ENCODE peak calls at places on chromosomes 11 and 22, in four cellular contexts. One of them, this sample, is unnamed.

GRCh38 chr11:107275632-107276031 is 182.0 kb downstream of the CWF19L2 start:
- DNase-seq in germinal center: no peak
- DNase-seq in stimulated activated naive B cell treated with anti-CD40 and anti-IgM and Interleukin-4, amounts not matched to agents 10 μg/mL and 1 μg/mL and 100 μg/mL, for 72 hours: no peak
- DNase-seq in HTR-8/SVneo: no peak
- DNase-seq in this sample: no peak

GRCh38 chr11:74278721-74279148 is 32.7 kb downstream of the P4HA3 start:
- DNase-seq in HTR-8/SVneo: peak
- DNase-seq in stimulated activated naive B cell treated with anti-CD40 and anti-IgM and Interleukin-4, amounts not matched to agents 10 μg/mL and 1 μg/mL and 100 μg/mL, for 72 hours: no peak
- DNase-seq in germinal center: no peak
- DNase-seq in this sample: peak

GRCh38 chr11:78080818-78081495 is 1.3 kb upstream of the NDUFC2 start:
- DNase-seq in stimulated activated naive B cell treated with anti-CD40 and anti-IgM and Interleukin-4, amounts not matched to agents 10 μg/mL and 1 μg/mL and 100 μg/mL, for 72 hours: no peak
- DNase-seq in germinal center: no peak
- DNase-seq in HTR-8/SVneo: no peak
- DNase-seq in this sample: no peak

GRCh38 chr11:62850911-62851806 is 11.8 kb upstream of the WDR74 start:
- DNase-seq in stimulated activated naive B cell treated with anti-CD40 and anti-IgM and Interleukin-4, amounts not matched to agents 10 μg/mL and 1 μg/mL and 100 μg/mL, for 72 hours: no peak
- DNase-seq in HTR-8/SVneo: no peak
- DNase-seq in germinal center: no peak
- DNase-seq in this sample: no peak

GRCh38 chr11:34640050-34640971 is 19.4 kb downstream of the EHF start:
- DNase-seq in germinal center: no peak
- DNase-seq in stimulated activated naive B cell treated with anti-CD40 and anti-IgM and Interleukin-4, amounts not matched to agents 10 μg/mL and 1 μg/mL and 100 μg/mL, for 72 hours: no peak
- DNase-seq in HTR-8/SVneo: no peak
- DNase-seq in this sample: no peak

GRCh38 chr11:15929371-15929801 is 427.0 kb downstream of the SOX6 start:
- DNase-seq in HTR-8/SVneo: no peak
- DNase-seq in stimulated activated naive B cell treated with anti-CD40 and anti-IgM and Interleukin-4, amounts not matched to agents 10 μg/mL and 1 μg/mL and 100 μg/mL, for 72 hours: no peak
- DNase-seq in germinal center: no peak
- DNase-seq in this sample: no peak

GRCh38 chr22:39712938-39713525 is 142.5 kb downstream of the CACNA1I start:
- DNase-seq in germinal center: no peak
- DNase-seq in stimulated activated naive B cell treated with anti-CD40 and anti-IgM and Interleukin-4, amounts not matched to agents 10 μg/mL and 1 μg/mL and 100 μg/mL, for 72 hours: no peak
- DNase-seq in HTR-8/SVneo: no peak
- DNase-seq in this sample: no peak

GRCh38 chr11:67640021-67640757 is 626 bp upstream of the TBX10 start:
- DNase-seq in germinal center: peak
- DNase-seq in stimulated activated naive B cell treated with anti-CD40 and anti-IgM and Interleukin-4, amounts not matched to agents 10 μg/mL and 1 μg/mL and 100 μg/mL, for 72 hours: no peak
- DNase-seq in HTR-8/SVneo: peak
- DNase-seq in this sample: no peak

GRCh38 chr11:110290591-110291334 is 5.7 kb downstream of the RDX start:
- DNase-seq in HTR-8/SVneo: no peak
- DNase-seq in germinal center: no peak
- DNase-seq in stimulated activated naive B cell treated with anti-CD40 and anti-IgM and Interleukin-4, amounts not matched to agents 10 μg/mL and 1 μg/mL and 100 μg/mL, for 72 hours: no peak
- DNase-seq in this sample: no peak

GRCh38 chr11:83521647-83522596 is 235.8 kb upstream of the CCDC90B start:
- DNase-seq in HTR-8/SVneo: no peak
- DNase-seq in germinal center: no peak
- DNase-seq in stimulated activated naive B cell treated with anti-CD40 and anti-IgM and Interleukin-4, amounts not matched to agents 10 μg/mL and 1 μg/mL and 100 μg/mL, for 72 hours: no peak
- DNase-seq in this sample: no peak

GRCh38 chr22:20228055-20228938 is 39.8 kb downstream of the RTN4R start:
- DNase-seq in stimulated activated naive B cell treated with anti-CD40 and anti-IgM and Interleukin-4, amounts not matched to agents 10 μg/mL and 1 μg/mL and 100 μg/mL, for 72 hours: no peak
- DNase-seq in HTR-8/SVneo: no peak
- DNase-seq in germinal center: no peak
- DNase-seq in this sample: no peak

GRCh38 chr11:57545883-57546282 is 8.5 kb downstream of the SMTNL1 start:
- DNase-seq in stimulated activated naive B cell treated with anti-CD40 and anti-IgM and Interleukin-4, amounts not matched to agents 10 μg/mL and 1 μg/mL and 100 μg/mL, for 72 hours: no peak
- DNase-seq in HTR-8/SVneo: no peak
- DNase-seq in germinal center: no peak
- DNase-seq in this sample: no peak

GRCh38 chr11:72483412-72484186 is 49.3 kb upstream of the CLPB start:
- DNase-seq in HTR-8/SVneo: peak
- DNase-seq in stimulated activated naive B cell treated with anti-CD40 and anti-IgM and Interleukin-4, amounts not matched to agents 10 μg/mL and 1 μg/mL and 100 μg/mL, for 72 hours: no peak
- DNase-seq in germinal center: no peak
- DNase-seq in this sample: no peak

GRCh38 chr11:83628622-83629347 is 342.6 kb upstream of the CCDC90B start:
- DNase-seq in stimulated activated naive B cell treated with anti-CD40 and anti-IgM and Interleukin-4, amounts not matched to agents 10 μg/mL and 1 μg/mL and 100 μg/mL, for 72 hours: no peak
- DNase-seq in HTR-8/SVneo: no peak
- DNase-seq in germinal center: no peak
- DNase-seq in this sample: no peak

GRCh38 chr11:38818720-38819119 is 2220.7 kb upstream of the RAG2 start:
- DNase-seq in stimulated activated naive B cell treated with anti-CD40 and anti-IgM and Interleukin-4, amounts not matched to agents 10 μg/mL and 1 μg/mL and 100 μg/mL, for 72 hours: no peak
- DNase-seq in germinal center: no peak
- DNase-seq in HTR-8/SVneo: no peak
- DNase-seq in this sample: peak

GRCh38 chr22:27990451-27990840 is 71.4 kb upstream of the PITPNB start:
- DNase-seq in germinal center: no peak
- DNase-seq in stimulated activated naive B cell treated with anti-CD40 and anti-IgM and Interleukin-4, amounts not matched to agents 10 μg/mL and 1 μg/mL and 100 μg/mL, for 72 hours: no peak
- DNase-seq in HTR-8/SVneo: no peak
- DNase-seq in this sample: no peak

GRCh38 chr11:37942081-37942480 is 1344.0 kb upstream of the RAG2 start:
- DNase-seq in HTR-8/SVneo: no peak
- DNase-seq in germinal center: no peak
- DNase-seq in stimulated activated naive B cell treated with anti-CD40 and anti-IgM and Interleukin-4, amounts not matched to agents 10 μg/mL and 1 μg/mL and 100 μg/mL, for 72 hours: no peak
- DNase-seq in this sample: no peak

GRCh38 chr22:50443801-50444625 is 30.8 kb downstream of the SBF1 start:
- DNase-seq in HTR-8/SVneo: no peak
- DNase-seq in stimulated activated naive B cell treated with anti-CD40 and anti-IgM and Interleukin-4, amounts not matched to agents 10 μg/mL and 1 μg/mL and 100 μg/mL, for 72 hours: no peak
- DNase-seq in germinal center: no peak
- DNase-seq in this sample: no peak

GRCh38 chr11:6889835-6890234 is 2.5 kb downstream of the OR2D2 start:
- DNase-seq in stimulated activated naive B cell treated with anti-CD40 and anti-IgM and Interleukin-4, amounts not matched to agents 10 μg/mL and 1 μg/mL and 100 μg/mL, for 72 hours: no peak
- DNase-seq in germinal center: no peak
- DNase-seq in HTR-8/SVneo: no peak
- DNase-seq in this sample: no peak

GRCh38 chr11:17570034-17570433 is 23.0 kb downstream of the OTOG start:
- DNase-seq in germinal center: no peak
- DNase-seq in stimulated activated naive B cell treated with anti-CD40 and anti-IgM and Interleukin-4, amounts not matched to agents 10 μg/mL and 1 μg/mL and 100 μg/mL, for 72 hours: no peak
- DNase-seq in HTR-8/SVneo: no peak
- DNase-seq in this sample: no peak

GRCh38 chr11:128757886-128758612 is 64.2 kb downstream of the FLI1 start:
- DNase-seq in stimulated activated naive B cell treated with anti-CD40 and anti-IgM and Interleukin-4, amounts not matched to agents 10 μg/mL and 1 μg/mL and 100 μg/mL, for 72 hours: peak
- DNase-seq in germinal center: peak
- DNase-seq in HTR-8/SVneo: no peak
- DNase-seq in this sample: no peak

GRCh38 chr11:67731583-67731982 is 57.2 kb upstream of the ALDH3B2 start:
- DNase-seq in HTR-8/SVneo: no peak
- DNase-seq in stimulated activated naive B cell treated with anti-CD40 and anti-IgM and Interleukin-4, amounts not matched to agents 10 μg/mL and 1 μg/mL and 100 μg/mL, for 72 hours: no peak
- DNase-seq in germinal center: no peak
- DNase-seq in this sample: no peak

GRCh38 chr11:72771507-72771906 is 19.3 kb upstream of the ARAP1 start:
- DNase-seq in germinal center: no peak
- DNase-seq in HTR-8/SVneo: no peak
- DNase-seq in stimulated activated naive B cell treated with anti-CD40 and anti-IgM and Interleukin-4, amounts not matched to agents 10 μg/mL and 1 μg/mL and 100 μg/mL, for 72 hours: no peak
- DNase-seq in this sample: no peak

GRCh38 chr11:34860034-34860433 is 56.1 kb downstream of the APIP start:
- DNase-seq in HTR-8/SVneo: no peak
- DNase-seq in stimulated activated naive B cell treated with anti-CD40 and anti-IgM and Interleukin-4, amounts not matched to agents 10 μg/mL and 1 μg/mL and 100 μg/mL, for 72 hours: no peak
- DNase-seq in germinal center: no peak
- DNase-seq in this sample: no peak

GRCh38 chr11:68912254-68912653 is 8.6 kb downstream of the IGHMBP2 start:
- DNase-seq in stimulated activated naive B cell treated with anti-CD40 and anti-IgM and Interleukin-4, amounts not matched to agents 10 μg/mL and 1 μg/mL and 100 μg/mL, for 72 hours: no peak
- DNase-seq in HTR-8/SVneo: no peak
- DNase-seq in germinal center: no peak
- DNase-seq in this sample: no peak

GRCh38 chr11:85316967-85317366 is 310.2 kb downstream of the DLG2 start:
- DNase-seq in HTR-8/SVneo: no peak
- DNase-seq in stimulated activated naive B cell treated with anti-CD40 and anti-IgM and Interleukin-4, amounts not matched to agents 10 μg/mL and 1 μg/mL and 100 μg/mL, for 72 hours: peak
- DNase-seq in germinal center: peak
- DNase-seq in this sample: no peak

GRCh38 chr11:117915219-117915618 is 14.0 kb downstream of the TMPRSS13 start:
- DNase-seq in stimulated activated naive B cell treated with anti-CD40 and anti-IgM and Interleukin-4, amounts not matched to agents 10 μg/mL and 1 μg/mL and 100 μg/mL, for 72 hours: no peak
- DNase-seq in germinal center: no peak
- DNase-seq in HTR-8/SVneo: no peak
- DNase-seq in this sample: no peak

GRCh38 chr11:65047581-65048422 is 6.8 kb downstream of the SAC3D1 start:
- DNase-seq in HTR-8/SVneo: no peak
- DNase-seq in germinal center: peak
- DNase-seq in stimulated activated naive B cell treated with anti-CD40 and anti-IgM and Interleukin-4, amounts not matched to agents 10 μg/mL and 1 μg/mL and 100 μg/mL, for 72 hours: no peak
- DNase-seq in this sample: no peak

GRCh38 chr22:44538518-44539315 is 40.7 kb upstream of the RTL6 start:
- DNase-seq in HTR-8/SVneo: no peak
- DNase-seq in germinal center: no peak
- DNase-seq in stimulated activated naive B cell treated with anti-CD40 and anti-IgM and Interleukin-4, amounts not matched to agents 10 μg/mL and 1 μg/mL and 100 μg/mL, for 72 hours: no peak
- DNase-seq in this sample: no peak

GRCh38 chr11:62689421-62690183 is at the start of gene LRRN4CL:
- DNase-seq in stimulated activated naive B cell treated with anti-CD40 and anti-IgM and Interleukin-4, amounts not matched to agents 10 μg/mL and 1 μg/mL and 100 μg/mL, for 72 hours: no peak
- DNase-seq in HTR-8/SVneo: no peak
- DNase-seq in germinal center: no peak
- DNase-seq in this sample: peak

GRCh38 chr11:128575174-128575955 is 12.0 kb downstream of the ETS1 start:
- DNase-seq in HTR-8/SVneo: no peak
- DNase-seq in stimulated activated naive B cell treated with anti-CD40 and anti-IgM and Interleukin-4, amounts not matched to agents 10 μg/mL and 1 μg/mL and 100 μg/mL, for 72 hours: no peak
- DNase-seq in germinal center: no peak
- DNase-seq in this sample: no peak

GRCh38 chr22:48586799-48587185 is 1240.9 kb downstream of the BRD1 start:
- DNase-seq in stimulated activated naive B cell treated with anti-CD40 and anti-IgM and Interleukin-4, amounts not matched to agents 10 μg/mL and 1 μg/mL and 100 μg/mL, for 72 hours: no peak
- DNase-seq in germinal center: no peak
- DNase-seq in HTR-8/SVneo: no peak
- DNase-seq in this sample: no peak

GRCh38 chr11:26276798-26277424 is 55.0 kb upstream of the ANO3 start:
- DNase-seq in stimulated activated naive B cell treated with anti-CD40 and anti-IgM and Interleukin-4, amounts not matched to agents 10 μg/mL and 1 μg/mL and 100 μg/mL, for 72 hours: peak
- DNase-seq in HTR-8/SVneo: peak
- DNase-seq in germinal center: peak
- DNase-seq in this sample: no peak

GRCh38 chr11:109547356-109548027 is 125.5 kb downstream of the C11orf87 start:
- DNase-seq in HTR-8/SVneo: peak
- DNase-seq in germinal center: no peak
- DNase-seq in stimulated activated naive B cell treated with anti-CD40 and anti-IgM and Interleukin-4, amounts not matched to agents 10 μg/mL and 1 μg/mL and 100 μg/mL, for 72 hours: no peak
- DNase-seq in this sample: peak

GRCh38 chr11:72951193-72951592 is 137.0 kb downstream of the ATG16L2 start:
- DNase-seq in HTR-8/SVneo: no peak
- DNase-seq in germinal center: no peak
- DNase-seq in stimulated activated naive B cell treated with anti-CD40 and anti-IgM and Interleukin-4, amounts not matched to agents 10 μg/mL and 1 μg/mL and 100 μg/mL, for 72 hours: no peak
- DNase-seq in this sample: no peak

GRCh38 chr11:130886704-130887103 is 29.6 kb downstream of the SNX19 start:
- DNase-seq in HTR-8/SVneo: no peak
- DNase-seq in stimulated activated naive B cell treated with anti-CD40 and anti-IgM and Interleukin-4, amounts not matched to agents 10 μg/mL and 1 μg/mL and 100 μg/mL, for 72 hours: no peak
- DNase-seq in germinal center: no peak
- DNase-seq in this sample: no peak

GRCh38 chr11:81237139-81237538 is 1496.5 kb downstream of the FAM181B start:
- DNase-seq in HTR-8/SVneo: peak
- DNase-seq in germinal center: no peak
- DNase-seq in stimulated activated naive B cell treated with anti-CD40 and anti-IgM and Interleukin-4, amounts not matched to agents 10 μg/mL and 1 μg/mL and 100 μg/mL, for 72 hours: no peak
- DNase-seq in this sample: peak

GRCh38 chr22:49694462-49695260 is 133.0 kb downstream of the BRD1 start:
- DNase-seq in stimulated activated naive B cell treated with anti-CD40 and anti-IgM and Interleukin-4, amounts not matched to agents 10 μg/mL and 1 μg/mL and 100 μg/mL, for 72 hours: no peak
- DNase-seq in HTR-8/SVneo: no peak
- DNase-seq in germinal center: no peak
- DNase-seq in this sample: no peak

GRCh38 chr11:39768214-39768613 is 1691.2 kb downstream of the LRRC4C start:
- DNase-seq in HTR-8/SVneo: no peak
- DNase-seq in stimulated activated naive B cell treated with anti-CD40 and anti-IgM and Interleukin-4, amounts not matched to agents 10 μg/mL and 1 μg/mL and 100 μg/mL, for 72 hours: no peak
- DNase-seq in germinal center: no peak
- DNase-seq in this sample: no peak

GRCh38 chr11:61123775-61124571 is 21.7 kb downstream of the CD5 start:
- DNase-seq in HTR-8/SVneo: no peak
- DNase-seq in stimulated activated naive B cell treated with anti-CD40 and anti-IgM and Interleukin-4, amounts not matched to agents 10 μg/mL and 1 μg/mL and 100 μg/mL, for 72 hours: no peak
- DNase-seq in germinal center: no peak
- DNase-seq in this sample: no peak

This sample was measured in HS-27A.